ENCODE peak calls at places on chromosome 7, in nine cellular contexts. K, F, X, H, W, J, O, U and C are unnamed samples.

GRCh38 chr7:123367508-123368122 is 166.8 kb downstream of the IQUB start:
- DNase-seq in K (peak), F (no peak), X (no peak), H (peak), W (peak), J (no peak), O (no peak), U (peak), C (no peak)

GRCh38 chr7:103031781-103032180 is 42.8 kb downstream of the FBXL13 start:
- DNase-seq in K (no peak), F (no peak), X (no peak), H (no peak), W (no peak), J (no peak), O (no peak), U (no peak), C (no peak)

GRCh38 chr7:29810297-29810696 is 4.0 kb downstream of the WIPF3 start:
- DNase-seq in K (no peak), F (no peak), X (no peak), H (no peak), W (no peak), J (no peak), O (no peak), U (no peak), C (no peak)

GRCh38 chr7:20238754-20239324 is 21.7 kb upstream of the MACC1 start:
- DNase-seq in K (no peak), F (no peak), X (no peak), H (no peak), W (no peak), J (no peak), O (no peak), U (peak), C (peak)

GRCh38 chr7:126569402-126569801 is 683.3 kb downstream of the GRM8 start:
- DNase-seq in K (no peak), F (no peak), X (no peak), H (no peak), W (no peak), J (no peak), O (no peak), U (no peak), C (no peak)

GRCh38 chr7:43585521-43585920 is 2.6 kb downstream of the STK17A start:
- DNase-seq in K (peak), F (no peak), X (no peak), H (no peak), W (peak), J (no peak), O (no peak), U (peak), C (no peak)

GRCh38 chr7:98283887-98284222 is 2.4 kb downstream of the BRI3 start:
- DNase-seq in K (no peak), F (no peak), X (no peak), H (no peak), W (no peak), J (no peak), O (no peak), U (no peak), C (peak)

GRCh38 chr7:71735961-71736556 is 604.1 kb downstream of the GALNT17 start:
- DNase-seq in K (peak), F (peak), X (no peak), H (peak), W (peak), J (no peak), O (peak), U (peak), C (no peak)

GRCh38 chr7:132112632-132113031 is 463.6 kb downstream of the PLXNA4 start:
- DNase-seq in K (no peak), F (no peak), X (no peak), H (no peak), W (no peak), J (no peak), O (no peak), U (no peak), C (no peak)

GRCh38 chr7:134548877-134549276 is at the start of gene AKR1B15:
- DNase-seq in K (no peak), F (no peak), X (no peak), H (no peak), W (peak), J (no peak), O (peak), U (peak), C (no peak)

GRCh38 chr7:38274493-38274892 is 1.1 kb upstream of the TARP start:
- DNase-seq in K (no peak), F (no peak), X (no peak), H (no peak), W (peak), J (no peak), O (no peak), U (no peak), C (no peak)

GRCh38 chr7:4739528-4739992 is 35.9 kb upstream of the AP5Z1 start:
- DNase-seq in K (peak), F (peak), X (no peak), H (no peak), W (peak), J (peak), O (peak), U (peak), C (no peak)

GRCh38 chr7:112207106-112207592 is 654 bp downstream of the ZNF277 start:
- DNase-seq in K (peak), F (no peak), X (no peak), H (no peak), W (no peak), J (no peak), O (no peak), U (no peak), C (no peak)

GRCh38 chr7:32347244-32347828 is 142.8 kb downstream of the LSM5 start:
- DNase-seq in K (peak), F (no peak), X (no peak), H (peak), W (peak), J (no peak), O (no peak), U (peak), C (no peak)

GRCh38 chr7:16739863-16740622 is 13.5 kb upstream of the TSPAN13 start:
- DNase-seq in K (peak), F (peak), X (no peak), H (no peak), W (peak), J (no peak), O (no peak), U (peak), C (no peak)

GRCh38 chr7:16492513-16493062 is 27.1 kb upstream of the SOSTDC1 start:
- DNase-seq in K (peak), F (no peak), X (no peak), H (no peak), W (peak), J (no peak), O (no peak), U (peak), C (no peak)

GRCh38 chr7:270351-270983 is 19.5 kb upstream of the FOXL3 start:
- DNase-seq in K (no peak), F (no peak), X (peak), H (peak), W (no peak), J (no peak), O (no peak), U (no peak), C (no peak)

GRCh38 chr7:4218481-4218880 is 463.6 kb upstream of the FOXK1 start:
- DNase-seq in K (no peak), F (no peak), X (no peak), H (no peak), W (no peak), J (no peak), O (no peak), U (no peak), C (no peak)

GRCh38 chr7:109950256-109950655 is 1140.7 kb upstream of the LRRN3 start:
- DNase-seq in K (no peak), F (no peak), X (no peak), H (no peak), W (no peak), J (no peak), O (no peak), U (no peak), C (no peak)

GRCh38 chr7:149867762-149868637 is 5.8 kb upstream of the ATP6V0E2 start:
- DNase-seq in K (no peak), F (no peak), X (no peak), H (no peak), W (no peak), J (no peak), O (no peak), U (no peak), C (no peak)

GRCh38 chr7:25968205-25968993 is 183.6 kb upstream of the NFE2L3 start:
- DNase-seq in K (no peak), F (no peak), X (peak), H (no peak), W (no peak), J (no peak), O (no peak), U (no peak), C (no peak)

GRCh38 chr7:20176552-20177242 is 40.5 kb downstream of the MACC1 start:
- DNase-seq in K (no peak), F (no peak), X (no peak), H (no peak), W (no peak), J (no peak), O (no peak), U (no peak), C (no peak)

GRCh38 chr7:17274551-17275245 is 23.8 kb upstream of the AHR start:
- DNase-seq in K (peak), F (no peak), X (no peak), H (no peak), W (peak), J (no peak), O (no peak), U (peak), C (no peak)

GRCh38 chr7:15780271-15780670 is 93.8 kb upstream of the MEOX2 start:
- DNase-seq in K (peak), F (no peak), X (no peak), H (no peak), W (peak), J (no peak), O (no peak), U (peak), C (no peak)

GRCh38 chr7:136369225-136369624 is 392.1 kb upstream of the MTPN start:
- DNase-seq in K (no peak), F (no peak), X (no peak), H (no peak), W (no peak), J (no peak), O (no peak), U (no peak), C (no peak)

GRCh38 chr7:8363407-8364015 is 69.9 kb upstream of the NXPH1 start:
- DNase-seq in K (no peak), F (no peak), X (no peak), H (no peak), W (no peak), J (no peak), O (no peak), U (peak), C (no peak)

GRCh38 chr7:98923512-98923911 is 45.2 kb downstream of the TRRAP start:
- DNase-seq in K (no peak), F (no peak), X (no peak), H (no peak), W (no peak), J (no peak), O (no peak), U (no peak), C (no peak)

GRCh38 chr7:34048445-34048844 is 143.1 kb downstream of the BMPER start:
- DNase-seq in K (no peak), F (no peak), X (no peak), H (no peak), W (no peak), J (no peak), O (no peak), U (no peak), C (no peak)

GRCh38 chr7:75572396-75572795 is 80.3 kb downstream of the SPDYE5 start:
- DNase-seq in K (no peak), F (no peak), X (no peak), H (no peak), W (no peak), J (no peak), O (no peak), U (no peak), C (no peak)

DNA sequence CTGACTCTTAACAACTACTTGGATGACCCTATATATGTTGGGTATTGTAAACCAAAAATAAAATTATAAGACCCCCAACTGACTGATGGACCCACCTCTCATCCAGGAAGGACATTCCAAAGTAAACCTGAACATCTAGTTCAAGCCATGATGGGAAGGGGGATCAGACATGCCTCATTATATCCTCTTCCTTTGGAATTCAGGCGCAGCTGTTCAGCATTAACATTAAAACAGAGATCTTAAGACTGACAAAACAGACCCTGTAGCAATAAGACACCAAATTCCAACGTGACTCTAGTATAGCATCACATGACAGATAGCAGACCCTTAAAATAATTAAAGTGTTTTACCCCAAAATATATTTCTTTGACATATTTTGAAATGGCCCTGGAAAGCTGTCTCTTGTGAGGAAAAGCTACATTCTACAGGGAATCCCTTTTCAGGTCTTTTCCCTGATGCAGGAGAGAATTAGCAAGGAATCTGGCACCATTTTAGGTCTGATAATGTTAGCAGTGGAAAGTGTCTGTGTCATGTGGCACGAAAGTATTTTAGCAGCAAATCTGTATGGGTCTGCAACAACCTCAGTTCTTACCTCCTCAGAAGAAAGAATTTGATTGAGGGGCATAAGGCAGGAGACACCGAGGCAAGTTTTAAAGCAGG is 236.4 kb upstream of the PPP1R3A start:
- DNase-seq in K (no peak), F (no peak), X (no peak), H (no peak), W (no peak), J (no peak), O (no peak), U (no peak), C (no peak)
- TF ChIP-seq CTCF in K (no peak), F (no peak), X (no peak), H (no peak), W (no peak), J (no peak), O (no peak), U (no peak), C (no peak)

DNA sequence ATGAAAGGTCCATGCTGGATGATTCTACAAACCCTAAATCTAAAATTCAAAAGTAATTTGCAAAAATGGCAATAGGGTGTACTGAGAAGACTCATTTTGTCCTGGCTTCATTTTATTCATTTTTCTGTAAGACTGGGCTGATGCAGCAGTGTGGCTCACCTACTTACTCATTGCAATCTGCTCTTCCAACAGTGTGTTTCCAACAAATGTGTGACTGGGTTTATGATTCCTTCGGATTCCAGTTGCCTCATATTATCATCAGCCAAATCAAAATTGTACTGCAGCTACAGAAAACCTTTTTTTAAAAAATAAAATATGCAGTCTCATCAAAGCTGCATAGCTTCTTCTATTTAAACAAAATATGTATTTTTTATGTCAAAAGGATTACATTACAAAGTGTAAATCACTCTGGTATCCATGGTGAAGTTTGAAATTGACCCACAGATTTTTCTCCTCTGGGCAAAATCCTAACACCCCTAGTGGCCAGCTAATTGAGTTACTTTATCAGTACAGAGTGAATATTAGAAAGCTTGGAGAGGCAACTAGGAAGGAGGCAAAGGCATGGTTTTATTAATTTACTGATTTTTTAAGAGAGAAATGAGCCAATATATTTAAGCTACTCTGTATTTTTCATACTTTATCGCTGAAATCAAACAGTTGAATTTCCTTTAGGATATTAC is 390.3 kb downstream of the MAGI2 start:
- DNase-seq in K (no peak), F (no peak), X (no peak), H (no peak), W (no peak), J (no peak), O (no peak), U (no peak), C (no peak)
- TF ChIP-seq CTCF in K (peak), F (no peak), X (no peak), H (peak), W (peak), J (no peak), O (no peak), U (peak), C (no peak)

GRCh38 chr7:121163699-121164098 is 165.1 kb upstream of the WNT16 start:
- DNase-seq in K (no peak), F (no peak), X (no peak), H (no peak), W (no peak), J (no peak), O (no peak), U (no peak), C (no peak)
- TF ChIP-seq CTCF in K (no peak), F (no peak), X (no peak), H (no peak), W (no peak), J (no peak), O (no peak), U (no peak), C (no peak)

GRCh38 chr7:66152538-66153191 is 38.0 kb downstream of the CRCP start:
- DNase-seq in K (no peak), F (no peak), X (no peak), H (no peak), W (peak), J (no peak), O (no peak), U (no peak), C (peak)
- TF ChIP-seq CTCF in K (no peak), F (no peak), X (no peak), H (no peak), W (no peak), J (no peak), O (no peak), U (no peak), C (no peak)

GRCh38 chr7:154914580-154915380 is 88.1 kb downstream of the PAXIP1 start:
- DNase-seq in K (no peak), F (no peak), X (peak), H (peak), W (no peak), J (no peak), O (no peak), U (no peak), C (no peak)
- TF ChIP-seq CTCF in K (no peak), F (no peak), X (no peak), H (no peak), W (no peak), J (no peak), O (no peak), U (no peak), C (no peak)

DNA sequence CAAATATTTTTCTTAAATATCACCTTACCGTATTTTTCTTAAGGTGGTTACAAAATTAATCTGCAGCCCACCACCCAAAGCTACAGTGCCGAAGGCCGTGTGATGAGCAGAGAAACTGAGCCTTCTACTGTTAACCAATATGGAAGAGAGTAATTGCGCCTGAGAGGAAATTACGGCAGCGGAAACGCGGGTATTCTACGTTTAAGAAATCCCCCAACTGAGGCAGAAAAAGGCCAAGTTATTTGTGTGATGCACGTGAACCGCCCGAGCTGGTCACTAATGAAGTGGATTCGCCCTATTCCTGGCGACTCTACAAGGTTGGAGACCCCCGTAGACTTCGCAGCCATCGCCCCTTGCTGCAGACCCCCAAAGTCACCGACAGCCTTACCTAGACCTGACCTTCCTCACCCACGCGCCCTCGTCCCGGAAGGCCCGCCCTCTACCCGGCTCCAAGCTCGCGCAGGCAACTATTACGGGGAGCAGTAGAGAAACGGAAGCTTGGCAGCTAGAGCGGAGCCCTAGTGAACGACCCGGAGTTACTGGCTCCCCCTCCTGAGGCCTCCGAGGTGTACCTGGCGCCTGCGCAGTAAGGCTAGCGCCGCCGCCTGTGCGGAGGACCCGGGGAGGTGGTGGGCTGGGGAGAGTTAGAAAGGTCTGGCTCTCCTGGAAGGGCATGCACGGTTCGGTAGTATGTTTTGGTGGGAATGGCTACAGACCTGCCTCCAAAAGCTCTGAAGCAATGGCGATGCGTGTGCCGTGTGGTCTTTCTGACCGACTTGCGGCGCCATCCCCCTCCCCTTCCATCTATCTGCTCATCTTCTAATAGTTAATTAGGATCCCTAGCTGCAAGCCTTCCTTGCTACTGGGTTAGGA is at the start of gene MRPS33:
- DNase-seq in K (peak), F (peak), X (peak), H (peak), W (peak), J (peak), O (peak), U (peak), C (peak)
- TF ChIP-seq CTCF in K (peak), F (peak), X (no peak), H (no peak), W (peak), J (peak), O (peak), U (peak), C (peak)

GRCh38 chr7:151410405-151411390 is 860 bp upstream of the WDR86 start:
- DNase-seq in K (peak), F (no peak), X (peak), H (peak), W (no peak), J (no peak), O (peak), U (no peak), C (peak)

GRCh38 chr7:151408498-151408838 is 1.4 kb downstream of the WDR86 start:
- DNase-seq in K (no peak), F (no peak), X (no peak), H (no peak), W (no peak), J (no peak), O (peak), U (no peak), C (peak)

GRCh38 chr7:151409555-151410404 is at the start of gene WDR86:
- DNase-seq in K (no peak), F (no peak), X (peak), H (peak), W (no peak), J (no peak), O (peak), U (no peak), C (peak)

GRCh38 chr7:151406886-151407583 is 2.8 kb downstream of the WDR86 start:
- DNase-seq in K (no peak), F (no peak), X (peak), H (no peak), W (no peak), J (no peak), O (peak), U (no peak), C (no peak)

GRCh38 chr7:151408839-151409554 is 841 bp downstream of the WDR86 start:
- DNase-seq in K (peak), F (no peak), X (peak), H (no peak), W (peak), J (no peak), O (peak), U (no peak), C (peak)
- TF ChIP-seq CTCF in K (no peak), F (no peak), X (no peak), H (no peak), W (no peak), J (no peak), O (no peak), U (no peak), C (no peak)

GRCh38 chr7:116363637-116364432 is 135.7 kb upstream of the CAV2 start:
- DNase-seq in K (no peak), F (no peak), X (no peak), H (no peak), W (peak), J (no peak), O (no peak), U (peak), C (no peak)
- TF ChIP-seq CTCF in K (no peak), F (no peak), X (no peak), H (no peak), W (no peak), J (no peak), O (no peak), U (no peak), C (no peak)